ENCODE peak calls at places on chromosomes 4 and X, in four cellular contexts. One of them, this sample, is unnamed. For H3K4me1, the result is how much of the 10 kb centered on the place peaks cover.

GRCh38 chrX:37796805-37797204 is 16.9 kb downstream of the CYBB start:
- DNase-seq in Karpas-422: peak
- DNase-seq in SJSA1: no peak
- DNase-seq in endodermal cell: no peak
- DNase-seq in this sample: no peak

GRCh38 chr4:165872443-165873297 is at the start of gene TLL1:
- DNase-seq in Karpas-422: no peak
- DNase-seq in SJSA1: no peak
- DNase-seq in endodermal cell: peak
- DNase-seq in this sample: peak

GRCh38 chr4:182585321-182585720 is 331.9 kb downstream of the DCTD start:
- DNase-seq in Karpas-422: no peak
- DNase-seq in SJSA1: no peak
- DNase-seq in endodermal cell: peak
- DNase-seq in this sample: no peak

GRCh38 chr4:122584517-122584916 is 36.3 kb downstream of the IL21 start:
- DNase-seq in Karpas-422: peak
- DNase-seq in SJSA1: no peak
- DNase-seq in endodermal cell: no peak
- DNase-seq in this sample: peak

GRCh38 chrX:106363214-106363613 is 195.1 kb downstream of the PWWP3B start:
- DNase-seq in Karpas-422: no peak
- DNase-seq in SJSA1: no peak
- DNase-seq in endodermal cell: no peak
- DNase-seq in this sample: no peak

GRCh38 chr4:54063737-54064316 is 578 bp downstream of the CHIC2 start:
- DNase-seq in Karpas-422: peak
- DNase-seq in SJSA1: peak
- DNase-seq in endodermal cell: peak
- DNase-seq in this sample: peak

GRCh38 chr4:89949782-89950387 is 55.2 kb downstream of the MMRN1 start:
- DNase-seq in Karpas-422: peak
- DNase-seq in SJSA1: no peak
- DNase-seq in endodermal cell: no peak
- DNase-seq in this sample: no peak

GRCh38 chr4:152665691-152666410 is 13.9 kb downstream of the TMEM154 start:
- DNase-seq in Karpas-422: no peak
- DNase-seq in SJSA1: no peak
- DNase-seq in endodermal cell: peak
- DNase-seq in this sample: no peak

GRCh38 chr4:67229148-67229547 is 316.2 kb downstream of the CENPC start:
- DNase-seq in Karpas-422: no peak
- DNase-seq in SJSA1: no peak
- DNase-seq in endodermal cell: no peak
- DNase-seq in this sample: no peak

GRCh38 chr4:184419976-184420375 is 54.4 kb downstream of the IRF2 start:
- DNase-seq in Karpas-422: no peak
- DNase-seq in SJSA1: no peak
- DNase-seq in endodermal cell: no peak
- DNase-seq in this sample: no peak

GRCh38 chr4:184420402-184420801 is 53.9 kb downstream of the IRF2 start:
- DNase-seq in Karpas-422: no peak
- DNase-seq in SJSA1: no peak
- DNase-seq in endodermal cell: no peak
- DNase-seq in this sample: no peak

GRCh38 chr4:184415071-184415470 is 59.3 kb downstream of the IRF2 start:
- DNase-seq in Karpas-422: no peak
- DNase-seq in SJSA1: no peak
- DNase-seq in endodermal cell: no peak
- DNase-seq in this sample: peak

GRCh38 chr4:184416913-184417734 is 57.2 kb downstream of the IRF2 start:
- DNase-seq in Karpas-422: peak
- DNase-seq in SJSA1: no peak
- DNase-seq in endodermal cell: no peak
- DNase-seq in this sample: peak

DNA sequence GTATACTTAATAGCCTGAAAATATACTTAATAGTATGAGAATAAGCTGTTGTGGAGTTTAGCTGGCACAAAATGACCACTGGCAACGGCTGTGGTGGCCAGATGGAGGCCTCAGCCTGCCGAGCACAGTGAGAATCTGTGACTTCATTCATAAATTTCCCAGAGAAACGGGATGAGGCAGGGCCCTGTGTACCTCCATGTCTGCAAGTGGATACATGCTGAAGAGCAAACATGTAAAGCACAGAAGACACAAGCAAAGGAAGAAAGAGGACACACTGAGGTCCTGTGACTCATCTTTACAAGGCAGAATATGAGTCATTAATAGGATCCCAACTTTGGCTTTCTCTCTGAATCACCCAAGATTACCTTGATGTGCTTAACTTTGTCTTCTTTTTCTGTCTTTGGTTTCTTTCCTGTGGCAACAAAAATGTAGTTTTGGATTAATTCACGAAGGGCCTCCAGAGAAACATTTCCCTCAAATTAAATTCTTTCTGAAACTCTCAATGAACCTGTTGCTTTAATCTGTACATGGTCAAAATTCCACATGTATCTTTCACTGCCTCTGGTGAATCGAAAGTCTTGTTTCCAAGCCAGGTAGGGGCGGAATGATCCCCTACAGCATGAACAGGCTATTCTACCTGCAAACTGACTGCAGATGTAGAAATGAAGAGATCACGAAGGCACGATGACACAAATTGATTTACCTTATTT is 56.4 kb downstream of the IRF2 start:
- DNase-seq in Karpas-422: peak
- DNase-seq in SJSA1: peak
- DNase-seq in endodermal cell: no peak
- DNase-seq in this sample: peak
- H3K4me1 ChIP-seq in Karpas-422: under half
- H3K4me1 ChIP-seq in SJSA1: under half
- H3K4me1 ChIP-seq in endodermal cell: under half
- H3K4me1 ChIP-seq in this sample: under half

DNA sequence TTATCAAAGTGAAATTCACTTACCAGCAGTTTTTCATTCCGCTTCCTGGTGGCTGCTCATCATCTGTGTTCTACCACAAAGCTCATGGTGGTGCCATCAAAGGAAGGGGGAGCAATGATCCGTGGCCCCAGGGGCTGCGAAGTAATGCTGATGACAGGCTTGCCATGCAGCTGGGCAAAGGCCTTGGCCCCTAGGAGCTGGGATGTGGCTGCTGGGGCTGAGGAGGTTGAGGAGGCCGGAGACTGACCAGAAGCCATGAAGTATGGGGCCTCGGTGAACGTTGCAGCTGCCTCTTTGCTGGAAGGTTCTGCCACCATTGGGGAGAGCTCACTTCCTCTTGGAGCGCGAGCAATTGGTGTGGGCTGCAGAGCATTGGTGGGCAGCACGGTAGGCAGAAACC is 8.4 kb downstream of the C4orf54 start:
- DNase-seq in Karpas-422: peak
- DNase-seq in SJSA1: no peak
- DNase-seq in endodermal cell: no peak
- DNase-seq in this sample: no peak
- H3K4me1 ChIP-seq in Karpas-422: half or more
- H3K4me1 ChIP-seq in SJSA1: under half
- H3K4me1 ChIP-seq in endodermal cell: under half
- H3K4me1 ChIP-seq in this sample: under half

GRCh38 chr4:173192375-173193162 is 24.0 kb downstream of the GALNT7 start:
- DNase-seq in Karpas-422: peak
- DNase-seq in SJSA1: no peak
- DNase-seq in endodermal cell: no peak
- DNase-seq in this sample: no peak
- H3K4me1 ChIP-seq in Karpas-422: half or more
- H3K4me1 ChIP-seq in SJSA1: under half
- H3K4me1 ChIP-seq in endodermal cell: under half
- H3K4me1 ChIP-seq in this sample: under half

DNA sequence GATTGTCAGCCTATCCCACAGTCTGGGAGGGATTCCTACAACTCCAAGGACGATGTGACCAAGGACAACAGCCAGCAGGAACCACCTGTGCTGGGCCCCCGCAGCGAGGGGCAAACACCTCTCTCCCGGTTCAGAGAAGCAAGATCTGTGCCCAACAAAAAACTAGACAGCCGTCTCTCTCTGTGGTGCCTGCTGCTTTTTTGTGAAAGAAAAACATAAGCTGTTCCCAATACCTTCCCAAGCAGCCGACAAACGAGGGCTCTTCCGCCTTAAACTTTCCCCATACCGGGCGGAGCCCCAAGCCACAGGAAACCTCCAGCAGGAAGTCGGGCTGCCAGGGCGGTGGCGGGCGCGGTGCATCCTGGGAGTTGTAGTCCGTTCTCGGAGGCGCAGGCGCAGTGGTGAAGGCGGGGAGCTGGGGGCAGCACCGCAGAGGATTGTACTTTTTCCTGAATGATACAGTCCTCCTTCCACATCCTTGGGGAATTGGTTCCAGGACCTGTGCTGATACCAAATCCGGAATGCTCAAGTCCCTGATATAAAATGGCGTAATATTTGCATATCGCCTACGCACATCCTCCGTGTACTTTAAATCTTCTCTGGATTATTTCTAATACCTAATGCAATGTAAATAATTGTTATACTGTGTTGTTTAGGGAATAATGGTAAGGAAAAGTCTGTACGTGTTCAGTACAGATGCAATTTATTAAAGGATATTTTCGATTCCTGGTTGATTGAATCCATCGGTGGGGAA is 63.1 kb upstream of the IRF2 start:
- DNase-seq in Karpas-422: peak
- DNase-seq in SJSA1: peak
- DNase-seq in endodermal cell: peak
- DNase-seq in this sample: peak
- H3K4me1 ChIP-seq in Karpas-422: under half
- H3K4me1 ChIP-seq in SJSA1: under half
- H3K4me1 ChIP-seq in endodermal cell: under half
- H3K4me1 ChIP-seq in this sample: under half

GRCh38 chr4:5952286-5953002 is 59.6 kb upstream of the CRMP1 start:
- DNase-seq in Karpas-422: no peak
- DNase-seq in SJSA1: no peak
- DNase-seq in endodermal cell: peak
- DNase-seq in this sample: no peak
- H3K4me1 ChIP-seq in Karpas-422: under half
- H3K4me1 ChIP-seq in SJSA1: under half
- H3K4me1 ChIP-seq in endodermal cell: under half
- H3K4me1 ChIP-seq in this sample: under half

DNA sequence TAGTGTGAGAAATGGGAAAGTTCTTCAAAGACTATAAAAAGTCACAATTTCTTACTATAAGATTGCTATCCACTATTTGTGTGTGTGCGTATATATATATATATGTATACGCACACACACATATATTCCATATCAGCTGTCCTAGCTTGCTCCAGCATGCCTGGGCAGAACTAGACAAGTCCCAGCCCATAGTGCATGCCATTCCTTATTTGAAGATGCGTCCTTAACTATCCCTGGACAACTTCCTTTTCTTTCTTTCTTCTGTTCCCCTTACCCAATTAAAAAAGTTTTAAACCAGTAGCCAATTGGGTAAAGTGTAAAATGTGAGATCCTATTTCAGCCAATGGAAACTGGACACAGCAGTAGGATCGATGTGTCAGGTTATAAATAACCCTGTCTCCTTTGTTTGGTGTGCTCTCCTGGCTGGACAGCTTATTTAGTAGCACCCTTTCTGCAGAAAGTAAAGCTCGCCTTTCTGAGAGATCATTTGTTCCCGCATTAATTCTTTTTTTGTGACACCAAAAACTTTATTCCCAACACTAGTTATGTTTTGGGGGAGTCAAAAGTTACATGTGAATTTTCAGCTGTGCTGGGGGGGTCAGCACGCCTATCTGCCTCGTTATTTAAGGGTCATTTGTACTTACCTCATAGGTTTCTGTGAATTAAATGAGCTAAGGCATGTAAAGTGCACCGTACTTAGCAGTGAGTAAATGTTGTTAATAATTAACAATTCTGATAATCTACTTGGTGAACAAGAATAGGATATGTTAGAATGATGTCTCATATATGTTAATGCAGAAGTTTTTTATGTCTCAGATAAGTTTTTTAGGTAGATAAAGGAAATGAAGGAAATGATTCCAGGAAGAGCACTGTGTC is 40.9 kb downstream of the KDM6A start:
- DNase-seq in Karpas-422: no peak
- DNase-seq in SJSA1: no peak
- DNase-seq in endodermal cell: no peak
- DNase-seq in this sample: peak
- H3K4me1 ChIP-seq in Karpas-422: under half
- H3K4me1 ChIP-seq in SJSA1: under half
- H3K4me1 ChIP-seq in endodermal cell: under half
- H3K4me1 ChIP-seq in this sample: under half

This sample was measured in mammary epithelial cell.